ENCODE peak calls at places on chromosomes 5 and 9, in five cellular contexts. B is hepatocyte; L is activated CD8-positive, alpha-beta T cell treated with anti-CD3 and anti-CD28 coated beads for 36 hours; O is fibroblast of mammary gland; S is cardiac muscle cell. Z is an unnamed sample.

GRCh38 chr5:141567513-141568117 is 51.2 kb downstream of the DIAPH1 start:
- DNase-seq in S (peak; percentile 31), O (peak; percentile 22), B (peak; percentile 36), L (no peak), Z (no peak)

GRCh38 chr5:171308453-171309275 is at the start of gene TLX3:
- DNase-seq in L (no peak), O (no peak), B (no peak), S (peak; percentile 22), Z (no peak)

GRCh38 chr9:33924978-33925797 is 108.2 kb downstream of the UBE2R2 start:
- DNase-seq in S (peak; percentile 74), O (peak; percentile 70), L (peak; percentile 40), B (peak; percentile 68), Z (peak; percentile 47)

GRCh38 chr9:133869674-133870419 is 122.3 kb downstream of the VAV2 start:
- DNase-seq in B (peak; percentile 52), S (peak; percentile 63), O (no peak), L (peak; percentile 76), Z (no peak)

GRCh38 chr9:13095056-13095455 is 184.4 kb downstream of the MPDZ start:
- DNase-seq in L (no peak), O (no peak), S (no peak), B (no peak), Z (no peak)

GRCh38 chr5:6125781-6126180 is 252.6 kb downstream of the MED10 start:
- DNase-seq in L (no peak), S (no peak), O (no peak), B (no peak), Z (no peak)

GRCh38 chr9:89002987-89003386 is 11.7 kb downstream of the S1PR3 start:
- DNase-seq in O (no peak), S (no peak), L (no peak), B (no peak), Z (no peak)

GRCh38 chr9:133127340-133127981 is 6.4 kb upstream of the RALGDS start:
- DNase-seq in S (no peak), B (no peak), O (peak; percentile 58), L (peak; percentile 68), Z (no peak)

GRCh38 chr5:111948078-111948477 is 191.1 kb upstream of the NREP start:
- DNase-seq in L (no peak), S (no peak), O (no peak), B (no peak), Z (no peak)

GRCh38 chr9:18623201-18623600 is 149.2 kb downstream of the ADAMTSL1 start:
- DNase-seq in L (no peak), B (no peak), S (no peak), O (no peak), Z (no peak)

GRCh38 chr5:154298060-154298459 is 107.5 kb downstream of the GALNT10 start:
- DNase-seq in B (no peak), O (no peak), S (no peak), L (no peak), Z (no peak)

GRCh38 chr9:75891277-75892167 is 1.0 kb downstream of the PCSK5 start:
- DNase-seq in O (peak; percentile 30), S (peak; percentile 49), L (peak; percentile 65), B (peak; percentile 67), Z (peak; percentile 31)

GRCh38 chr5:157362982-157363381 is 97.0 kb upstream of the NIPAL4 start:
- DNase-seq in B (no peak), O (no peak), L (no peak), S (no peak), Z (no peak)

GRCh38 chr5:59608745-59609144 is 284.8 kb downstream of the PDE4D start:
- DNase-seq in S (peak; percentile 45), B (no peak), L (peak; percentile 20), O (peak; percentile 36), Z (no peak)

GRCh38 chr9:69801994-69802393 is 18.6 kb upstream of the CFAP95 start:
- DNase-seq in O (peak; percentile 14), B (peak; percentile 59), S (peak; percentile 9), L (no peak), Z (no peak)

GRCh38 chr9:137044042-137044441 is 1.9 kb downstream of the NPDC1 start:
- DNase-seq in L (no peak), B (no peak), O (no peak), S (no peak), Z (no peak)

GRCh38 chr9:92600742-92601261 is 65.0 kb upstream of the ECM2 start:
- DNase-seq in B (no peak), S (peak; percentile 67), O (peak; percentile 63), L (no peak), Z (no peak)

GRCh38 chr9:112971415-112971814 is 40.6 kb downstream of the ZNF883 start:
- DNase-seq in L (peak; percentile 18), S (peak; percentile 22), O (peak; percentile 36), B (peak; percentile 13), Z (no peak)

GRCh38 chr5:132677191-132677590 is 3.4 kb downstream of the IL4 start:
- DNase-seq in L (no peak), B (peak; percentile 85), O (peak; percentile 88), S (peak; percentile 71), Z (no peak)

GRCh38 chr5:117657591-117657990 is 1083.0 kb upstream of the SEMA6A start:
- DNase-seq in O (no peak), S (no peak), B (no peak), L (no peak), Z (no peak)

GRCh38 chr5:17445185-17445584 is 52.8 kb upstream of the TAF11L2 start:
- DNase-seq in B (peak; percentile 23), O (no peak), L (no peak), S (no peak), Z (no peak)

GRCh38 chr5:131375351-131375750 is 111.5 kb downstream of the CDC42SE2 start:
- DNase-seq in O (no peak), S (no peak), L (peak; percentile 38), B (no peak), Z (no peak)

GRCh38 chr9:114184071-114184470 is 28.7 kb downstream of the COL27A1 start:
- DNase-seq in B (no peak), S (peak; percentile 54), L (no peak), O (peak; percentile 10), Z (no peak)

GRCh38 chr5:38794986-38795385 is 50.8 kb upstream of the OSMR start:
- DNase-seq in S (no peak), B (no peak), L (no peak), O (no peak), Z (no peak)

GRCh38 chr9:87085521-87085920 is 138.2 kb upstream of the GAS1 start:
- DNase-seq in L (no peak), S (no peak), B (no peak), O (no peak), Z (no peak)

GRCh38 chr9:131021785-131022184 is 12.8 kb downstream of the LAMC3 start:
- DNase-seq in O (no peak), L (no peak), B (no peak), S (no peak), Z (no peak)

GRCh38 chr5:113330533-113331200 is 104.1 kb downstream of the TSSK1B start:
- DNase-seq in S (peak; percentile 63), L (no peak), O (peak; percentile 54), B (peak; percentile 63), Z (peak; percentile 39)
- TF ChIP-seq CTCF in S (peak; percentile 42), L (peak; percentile 61), O (peak; percentile 45), B (peak; percentile 64), Z (no peak)

GRCh38 chr9:698276-698675 is 143.2 kb upstream of the DMRT1 start:
- DNase-seq in S (no peak), O (peak; percentile 61), L (no peak), B (no peak), Z (no peak)

GRCh38 chr9:698937-699336 is 142.6 kb upstream of the DMRT1 start:
- DNase-seq in L (no peak), B (no peak), O (no peak), S (no peak), Z (no peak)

GRCh38 chr9:695252-695651 is 146.2 kb upstream of the DMRT1 start:
- DNase-seq in O (no peak), S (no peak), B (no peak), L (no peak), Z (no peak)

GRCh38 chr9:694499-695154 is 146.9 kb upstream of the DMRT1 start:
- DNase-seq in O (peak; percentile 92), B (peak; percentile 32), L (no peak), S (peak; percentile 73), Z (no peak)

GRCh38 chr9:696332-697090 is 145.0 kb upstream of the DMRT1 start:
- DNase-seq in B (peak; percentile 63), L (no peak), O (peak; percentile 65), S (peak; percentile 70), Z (no peak)
- TF ChIP-seq CTCF in B (no peak), L (no peak), O (peak; percentile 28), S (peak; percentile 28), Z (no peak)

DNA sequence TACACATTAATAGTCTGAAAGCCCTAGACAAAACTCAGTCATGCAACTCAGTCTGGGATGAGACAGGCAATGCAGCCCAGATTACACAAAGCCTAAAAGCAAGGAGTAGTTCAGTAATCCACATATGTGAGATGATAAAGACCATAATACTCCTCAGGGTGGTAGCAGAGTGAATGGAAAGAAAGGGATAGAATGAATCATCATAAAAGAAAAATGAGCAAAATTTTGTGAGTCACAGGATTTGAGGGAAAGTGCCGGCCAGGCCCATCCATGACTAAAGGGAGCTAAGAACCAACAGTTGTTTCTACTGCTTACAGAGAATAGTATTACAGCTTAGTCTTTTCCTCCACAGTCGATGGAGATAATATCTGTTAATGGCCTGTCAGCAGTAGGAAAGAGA is 90.0 kb upstream of the POU5F2 start:
- DNase-seq in L (no peak), O (peak; percentile 92), S (peak; percentile 69), B (no peak), Z (no peak)
- TF ChIP-seq CTCF in L (no peak), O (no peak), S (no peak), B (no peak), Z (no peak)

GRCh38 chr9:85577353-85577952 is 164.3 kb downstream of the AGTPBP1 start:
- DNase-seq in L (no peak), S (no peak), B (no peak), O (no peak), Z (no peak)
- TF ChIP-seq CTCF in L (no peak), S (no peak), B (no peak), O (no peak), Z (no peak)

GRCh38 chr9:105244996-105245719 is 707 bp downstream of the SLC44A1 start:
- DNase-seq in L (peak; percentile 44), S (peak; percentile 46), B (peak; percentile 85), O (peak; percentile 35), Z (peak; percentile 48)
- TF ChIP-seq CTCF in L (no peak), S (peak; percentile 15), B (peak; percentile 48), O (no peak), Z (no peak)

DNA sequence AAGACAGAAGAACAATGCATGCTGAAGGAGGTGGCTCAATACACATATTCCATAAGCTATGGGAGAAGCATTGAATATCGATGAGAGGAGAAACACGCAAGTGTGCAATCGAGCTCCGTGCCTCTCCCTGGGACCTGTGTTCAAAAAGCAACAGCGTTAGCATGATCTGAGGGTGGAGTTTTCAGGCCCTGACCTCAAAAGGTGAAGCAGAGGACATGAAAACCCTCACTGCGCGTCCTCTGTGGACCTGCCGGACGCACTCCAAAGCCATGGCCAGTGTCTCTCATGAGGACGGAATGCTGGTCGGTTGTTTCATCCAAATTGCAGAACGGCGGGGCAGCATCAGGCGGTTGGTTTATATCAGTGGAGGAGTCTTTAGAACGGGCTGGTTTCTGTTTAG is 67.7 kb downstream of the ANKRD33B start:
- DNase-seq in S (no peak), B (no peak), L (peak; percentile 20), O (no peak), Z (peak; percentile 45)
- TF ChIP-seq CTCF in S (no peak), B (no peak), L (no peak), O (no peak), Z (no peak)